ENCODE peak calls at places on chromosomes 3 and 15, in five cellular contexts. H is mesothelial cell of epicardium; F is astrocyte of the spinal cord; E is fibroblast of mammary gland; S is activated CD8-positive, alpha-beta T cell treated with anti-CD3 and anti-CD28 coated beads for 36 hours. V is an unnamed sample.

GRCh38 chr15:89093509-89093908 is 5.3 kb downstream of the ABHD2 start:
- DNase-seq in F (no peak), S (no peak), H (no peak), E (no peak), V (no peak)

GRCh38 chr3:29275309-29275708 is 5.6 kb upstream of the RBMS3 start:
- DNase-seq in F (peak), S (no peak), H (no peak), E (peak), V (no peak)

GRCh38 chr15:47206358-47206978 is 510.8 kb upstream of the SEMA6D start:
- DNase-seq in S (no peak), E (no peak), F (no peak), H (no peak), V (no peak)

GRCh38 chr3:65659396-65659795 is 379.3 kb downstream of the MAGI1 start:
- DNase-seq in E (no peak), H (no peak), F (no peak), S (no peak), V (no peak)

GRCh38 chr3:138861755-138862333 is 27.1 kb upstream of the PIK3CB start:
- DNase-seq in E (peak), S (no peak), H (no peak), F (peak), V (no peak)

GRCh38 chr15:78065284-78065872 is 12.1 kb downstream of the TBC1D2B start:
- DNase-seq in H (no peak), F (peak), S (no peak), E (peak), V (no peak)

GRCh38 chr3:120214161-120214560 is 70.9 kb downstream of the GPR156 start:
- DNase-seq in S (no peak), H (no peak), F (no peak), E (peak), V (no peak)

GRCh38 chr3:50427255-50427654 is 67.9 kb upstream of the TMEM115 start:
- DNase-seq in H (no peak), S (no peak), F (no peak), E (no peak), V (no peak)

GRCh38 chr3:172658344-172659245 is 52.3 kb downstream of the NCEH1 start:
- DNase-seq in E (peak), F (peak), S (no peak), H (no peak), V (no peak)

GRCh38 chr15:36358094-36358961 is 221.1 kb upstream of the CDIN1 start:
- DNase-seq in E (peak), S (no peak), F (peak), H (no peak), V (no peak)

GRCh38 chr15:34793901-34794300 is 1.4 kb downstream of the ACTC1 start:
- DNase-seq in F (no peak), E (no peak), H (no peak), S (no peak), V (no peak)

GRCh38 chr3:9807981-9808344 is 2.1 kb upstream of the TTLL3 start:
- DNase-seq in E (no peak), S (no peak), H (no peak), F (no peak), V (no peak)

GRCh38 chr15:95362306-95362705 is 968.2 kb upstream of the NR2F2 start:
- DNase-seq in E (no peak), H (no peak), F (no peak), S (no peak), V (no peak)

GRCh38 chr15:48643236-48643635 is 2.3 kb downstream of the FBN1 start:
- DNase-seq in H (no peak), F (no peak), S (no peak), E (peak), V (no peak)

GRCh38 chr15:66489179-66489791 is 8.3 kb downstream of the SNAPC5 start:
- DNase-seq in E (no peak), S (no peak), F (no peak), H (no peak), V (no peak)

GRCh38 chr3:153284282-153284938 is 122.4 kb downstream of the RAP2B start:
- DNase-seq in H (no peak), E (peak), S (peak), F (peak), V (peak)

GRCh38 chr3:122101646-122102045 is 46.5 kb downstream of the CD86 start:
- DNase-seq in F (peak), E (peak), H (no peak), S (peak), V (peak)

GRCh38 chr3:196948442-196949365 is 6.4 kb upstream of the NCBP2 start:
- DNase-seq in F (no peak), E (peak), H (no peak), S (no peak), V (no peak)

DNA sequence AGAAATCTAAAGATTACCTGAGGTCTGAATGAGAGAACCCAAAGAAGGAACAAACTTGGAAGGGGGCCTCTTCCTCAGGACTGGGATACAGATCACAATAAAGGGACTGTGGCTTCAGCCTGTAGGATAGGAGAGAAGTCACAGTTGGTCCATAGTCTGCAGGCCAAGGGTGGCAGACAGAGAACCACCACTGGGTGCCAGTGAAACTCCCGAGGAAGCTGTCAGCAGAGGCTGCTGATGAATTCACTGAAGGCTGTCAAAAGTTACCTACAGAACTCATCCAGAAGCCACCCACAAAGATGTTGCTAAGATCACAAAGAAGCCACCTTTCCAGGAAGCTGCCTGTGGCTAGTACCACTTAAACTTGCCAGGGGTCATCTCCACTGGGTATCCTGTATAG is 78.5 kb downstream of the TMCO5A start:
- DNase-seq in S (no peak), H (no peak), F (no peak), E (no peak), V (no peak)
- TF ChIP-seq CTCF in S (no peak), H (no peak), F (no peak), E (no peak), V (no peak)

GRCh38 chr3:42264399-42265058 is 1.5 kb downstream of the CCK start:
- DNase-seq in H (no peak), S (peak), F (peak), E (peak), V (no peak)

GRCh38 chr3:42266085-42266484 is at the start of gene CCK:
- DNase-seq in F (no peak), H (no peak), S (no peak), E (no peak), V (no peak)

GRCh38 chr3:42265059-42265991 is 660 bp downstream of the CCK start:
- DNase-seq in F (no peak), S (no peak), H (no peak), E (peak), V (no peak)

GRCh38 chr3:42262525-42262924 is 3.5 kb downstream of the CCK start:
- DNase-seq in F (peak), H (no peak), S (no peak), E (peak), V (no peak)

DNA sequence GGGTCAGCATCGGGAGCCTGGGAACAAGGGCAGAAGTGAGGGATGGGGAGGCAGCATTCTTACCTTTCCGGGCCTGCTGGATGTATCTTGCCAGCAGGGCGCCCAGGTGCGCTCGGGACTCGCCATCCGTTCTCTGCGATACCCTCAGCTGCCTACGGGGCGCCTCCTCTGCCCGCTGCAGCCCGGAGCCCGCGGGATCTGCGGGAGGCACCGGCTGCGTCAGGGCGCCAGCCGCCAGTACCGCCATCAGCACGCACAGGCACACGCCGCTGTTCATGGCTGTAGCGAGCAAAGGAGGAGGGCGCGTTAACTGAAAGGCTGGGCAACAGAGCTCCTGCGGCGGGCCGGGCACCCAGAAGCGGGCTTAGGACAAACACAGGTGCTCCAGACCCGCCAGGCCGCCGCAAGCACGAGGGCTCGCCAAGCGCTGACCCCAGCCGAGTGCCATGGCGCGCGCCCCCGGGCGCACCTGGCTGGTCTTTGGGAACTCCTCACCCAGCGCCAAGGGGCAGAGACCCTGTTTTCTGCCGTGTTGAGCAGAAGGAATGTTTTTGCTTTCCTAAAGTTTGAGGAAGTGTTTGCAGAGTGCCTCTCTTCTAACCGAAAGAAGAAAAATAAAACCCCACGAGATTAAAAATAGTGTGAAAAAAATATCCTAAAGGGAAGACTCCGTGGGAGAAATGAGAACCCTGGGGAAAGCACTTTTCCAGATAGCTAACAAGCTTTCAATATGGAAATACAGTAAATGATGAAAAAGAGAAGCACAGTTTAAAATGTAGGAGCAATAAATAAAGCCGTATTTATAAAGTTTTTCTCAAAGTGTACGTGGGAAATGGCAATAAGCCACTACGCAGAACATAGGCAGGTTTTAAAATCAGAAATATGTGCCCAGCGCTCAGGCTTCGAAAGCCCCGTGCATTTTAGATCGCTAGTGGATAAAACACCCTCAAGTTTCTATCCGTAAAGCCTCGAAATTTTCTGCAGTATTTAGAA is 2.3 kb downstream of the CCK start:
- DNase-seq in E (no peak), H (no peak), S (peak), F (no peak), V (no peak)
- TF ChIP-seq CTCF in E (no peak), H (no peak), S (peak), F (no peak), V (no peak)

GRCh38 chr15:32042269-32042996 is 12.1 kb downstream of the CHRNA7 start:
- DNase-seq in S (no peak), E (no peak), H (no peak), F (no peak), V (no peak)
- TF ChIP-seq CTCF in S (no peak), E (no peak), H (peak), F (no peak), V (no peak)

DNA sequence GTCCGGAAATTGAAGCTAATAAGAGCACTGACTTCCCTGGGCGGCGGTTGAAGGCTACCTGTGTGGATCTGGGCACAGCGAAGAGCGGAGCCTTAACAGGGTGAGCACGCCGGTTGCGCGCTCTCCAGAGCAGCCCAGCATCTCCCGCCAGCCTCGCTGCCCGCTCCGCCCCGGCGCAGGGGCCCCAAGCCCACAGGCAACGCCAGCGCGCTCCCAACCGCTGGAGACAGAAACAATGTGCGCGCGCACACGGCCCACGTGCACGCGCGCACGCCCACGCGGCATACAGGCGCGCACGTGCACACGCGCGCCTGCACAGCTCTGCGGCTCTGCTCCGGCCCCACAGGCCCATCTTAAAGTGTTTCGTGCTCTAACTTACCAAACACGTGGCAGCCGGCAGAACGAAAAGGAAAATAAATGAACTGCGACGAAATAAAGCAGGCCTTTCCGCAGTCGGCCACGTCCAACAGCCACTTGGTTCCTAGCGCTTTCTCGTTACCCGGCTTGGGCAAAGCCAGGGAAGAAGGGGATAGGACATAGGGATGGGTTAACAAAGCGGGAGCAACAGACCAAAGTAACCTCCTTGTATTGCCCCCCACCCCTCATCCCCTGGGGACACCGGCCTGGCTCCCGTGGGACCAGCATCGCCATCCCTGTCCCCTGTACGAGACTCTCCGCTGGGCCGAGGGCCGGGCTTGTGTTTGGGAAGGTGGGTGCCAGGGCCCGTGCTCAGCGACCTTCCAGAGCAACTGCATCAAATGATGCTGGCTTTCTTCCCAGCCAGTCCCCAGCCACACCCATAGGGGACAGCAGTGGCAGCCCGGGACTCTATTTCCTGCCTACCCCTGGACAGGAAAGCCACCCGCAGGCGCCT is 203.7 kb downstream of the ABHD5 start:
- DNase-seq in F (peak), S (peak), H (peak), E (peak), V (peak)
- TF ChIP-seq CTCF in F (no peak), S (no peak), H (no peak), E (no peak), V (no peak)